ENCODE peak calls at places on chromosomes 2 and 18, in four cellular contexts. I is K562, Z is GM12878, M is H1. D is an unnamed sample.

GRCh38 chr18:37299471-37300304 is 265.9 kb downstream of the CELF4 start:
- DNase-seq in I (peak; percentile 85), Z (peak; percentile 8), M (no peak), D (peak; percentile 97)

GRCh38 chr18:76989647-76990190 is 142.9 kb downstream of the MBP start:
- DNase-seq in I (no peak), Z (no peak), M (no peak), D (no peak)

GRCh38 chr18:12933323-12933722 is 14.5 kb upstream of the SEH1L start:
- DNase-seq in I (no peak), Z (no peak), M (no peak), D (peak; percentile 70)

GRCh38 chr18:11733031-11733430 is 44.0 kb downstream of the GNAL start:
- DNase-seq in I (peak; percentile 78), Z (no peak), M (peak; percentile 97), D (peak; percentile 32)

GRCh38 chr2:5713101-5713500 is 20.9 kb downstream of the SOX11 start:
- DNase-seq in I (no peak), Z (no peak), M (no peak), D (no peak)

GRCh38 chr2:111139637-111140317 is 19.1 kb downstream of the BCL2L11 start:
- DNase-seq in I (no peak), Z (no peak), M (no peak), D (no peak)

GRCh38 chr2:149617476-149617875 is 29.9 kb upstream of the MMADHC start:
- DNase-seq in I (no peak), Z (no peak), M (no peak), D (no peak)

GRCh38 chr2:55156326-55156725 is 75.8 kb downstream of the CLHC1 start:
- DNase-seq in I (no peak), Z (no peak), M (no peak), D (no peak)

GRCh38 chr2:10303634-10304378 is 1.1 kb downstream of the HPCAL1 start:
- DNase-seq in I (peak; percentile 57), Z (no peak), M (peak; percentile 59), D (peak; percentile 44)

GRCh38 chr2:108377815-108378630 is at the start of gene SULT1C4:
- DNase-seq in I (no peak), Z (no peak), M (peak; percentile 59), D (peak; percentile 63)

GRCh38 chr2:232013701-232014353 is 52.3 kb downstream of the DIS3L2 start:
- DNase-seq in I (no peak), Z (peak; percentile 19), M (no peak), D (no peak)

GRCh38 chr2:241865957-241866858 is 3.3 kb upstream of the RTP5 start:
- DNase-seq in I (no peak), Z (no peak), M (peak; percentile 75), D (no peak)

GRCh38 chr2:3180082-3180908 is 197.3 kb downstream of the EIPR1 start:
- DNase-seq in I (no peak), Z (no peak), M (no peak), D (no peak)

GRCh38 chr2:208360259-208361076 is 46.1 kb upstream of the PTH2R start:
- DNase-seq in I (no peak), Z (no peak), M (no peak), D (no peak)

GRCh38 chr18:51767293-51767692 is 569.8 kb upstream of the MEX3C start:
- DNase-seq in I (no peak), Z (no peak), M (no peak), D (no peak)

GRCh38 chr18:36623681-36624080 is 205.1 kb downstream of the TPGS2 start:
- DNase-seq in I (no peak), Z (no peak), M (no peak), D (no peak)

DNA sequence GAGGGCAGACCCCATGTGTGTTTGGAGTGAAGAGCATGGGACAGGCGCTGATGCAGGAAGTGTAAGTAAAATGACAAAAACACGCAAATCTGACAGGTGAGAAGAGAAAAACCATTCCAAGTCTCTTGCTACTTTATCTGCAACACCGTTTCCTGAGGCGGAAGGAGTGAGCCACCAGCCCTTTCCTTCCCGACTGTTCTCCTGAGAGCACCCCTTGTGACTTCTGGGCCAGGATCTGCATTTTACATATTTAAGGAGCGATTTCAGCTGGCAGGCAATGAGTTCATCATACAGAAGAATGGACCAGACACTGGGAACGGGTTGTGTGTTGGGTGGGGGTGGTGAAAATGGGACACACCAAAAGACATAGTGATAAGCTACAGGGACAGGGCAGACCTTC is 277.3 kb downstream of the TGIF1 start:
- DNase-seq in I (no peak), Z (no peak), M (no peak), D (no peak)
- TF ChIP-seq ATF2 in I (no peak), Z (no peak), M (no peak), D (no peak)

GRCh38 chr18:26745288-26745975 is 120.1 kb downstream of the AQP4 start:
- DNase-seq in I (no peak), Z (no peak), M (no peak), D (no peak)
- TF ChIP-seq RAD21 in I (no peak), Z (no peak), M (no peak), D (no peak)

GRCh38 chr18:59957957-59958356 is 58.2 kb downstream of the PMAIP1 start:
- DNase-seq in I (peak; percentile 9), Z (no peak), M (no peak), D (peak; percentile 3)
- TF ChIP-seq ATF2 in I (no peak), Z (no peak), M (no peak), D (no peak)

GRCh38 chr2:240555541-240556250 is 2.1 kb downstream of the ANKMY1 start:
- DNase-seq in I (no peak), Z (no peak), M (no peak), D (no peak)

GRCh38 chr2:240553956-240554480 is 3.8 kb downstream of the ANKMY1 start:
- DNase-seq in I (no peak), Z (no peak), M (no peak), D (no peak)

GRCh38 chr2:240557101-240557751 is 562 bp downstream of the ANKMY1 start:
- DNase-seq in I (no peak), Z (no peak), M (peak; percentile 54), D (no peak)

GRCh38 chr2:240556553-240557100 is 1.2 kb downstream of the ANKMY1 start:
- DNase-seq in I (peak; percentile 27), Z (no peak), M (peak; percentile 79), D (peak; percentile 57)

GRCh38 chr2:240554767-240555493 is 2.9 kb downstream of the ANKMY1 start:
- DNase-seq in I (no peak), Z (no peak), M (no peak), D (no peak)
- TF ChIP-seq RAD21 in I (no peak), Z (no peak), M (no peak), D (no peak)

DNA sequence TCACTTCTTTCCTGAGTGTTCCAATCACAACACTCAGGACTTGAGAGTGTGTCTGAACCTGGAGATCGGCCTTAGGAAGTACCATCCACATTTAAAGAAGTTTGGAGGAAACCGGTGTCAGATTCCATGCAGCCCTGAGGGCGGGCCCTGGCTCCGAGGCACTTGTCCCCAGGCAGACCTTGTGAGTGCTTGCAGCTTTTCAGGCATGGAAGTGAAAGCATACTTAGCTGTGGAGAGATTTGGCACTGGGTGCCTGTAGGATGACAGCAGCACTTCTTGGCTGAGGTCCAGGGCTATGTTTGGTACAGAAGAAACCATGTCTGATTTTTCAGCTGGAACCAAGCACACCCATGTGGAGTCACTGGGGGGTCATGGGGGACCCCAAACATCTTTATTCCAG is 230.8 kb downstream of the SEPTIN10 start:
- DNase-seq in I (no peak), Z (no peak), M (no peak), D (no peak)
- TF ChIP-seq ATF2 in I (no peak), Z (no peak), M (no peak), D (no peak)

GRCh38 chr2:200586644-200586975 is 796 bp downstream of the AOX1 start:
- DNase-seq in I (no peak), Z (no peak), M (no peak), D (no peak)
- TF ChIP-seq RAD21 in I (no peak), Z (no peak), M (no peak), D (no peak)

D was measured in HepG2.